ENCODE peak calls at places on chromosomes 11 and 22, in six cellular contexts. T is A549, D is pancreas, F is testis, P is glutamatergic neuron, O is HCT116. N is an unnamed sample.

GRCh38 chr22:49588739-49589138 is 238.9 kb downstream of the BRD1 start:
- DNase-seq in O (no peak), T (no peak), P (no peak), D (no peak), F (no peak), N (no peak)

GRCh38 chr11:71948314-71949027 is 19.6 kb downstream of the RNF121 start:
- DNase-seq in T (peak), O (no peak), D (peak), P (no peak), F (no peak), N (no peak)

GRCh38 chr11:14029971-14030531 is 67.5 kb downstream of the SPON1 start:
- DNase-seq in D (peak), O (no peak), T (peak), P (no peak), F (peak), N (peak)

GRCh38 chr22:48278620-48279464 is 1516.4 kb downstream of the TBC1D22A start:
- DNase-seq in P (no peak), O (no peak), D (no peak), T (no peak), F (no peak), N (no peak)

GRCh38 chr11:89184021-89184420 is 6.3 kb downstream of the TYR start:
- DNase-seq in O (no peak), T (no peak), P (no peak), D (no peak), F (no peak), N (no peak)

GRCh38 chr11:7977251-7977917 is 9.8 kb upstream of the EIF3F start:
- DNase-seq in T (peak), P (no peak), D (no peak), F (no peak), O (no peak), N (no peak)

GRCh38 chr11:121106812-121107211 is 5.8 kb downstream of the TECTA start:
- DNase-seq in P (no peak), D (no peak), F (no peak), T (no peak), O (no peak), N (no peak)

GRCh38 chr11:119652907-119653659 is 75.9 kb downstream of the NECTIN1 start:
- DNase-seq in D (no peak), O (no peak), P (no peak), T (no peak), F (no peak), N (no peak)

GRCh38 chr11:128235958-128236357 is 351.4 kb downstream of the ETS1 start:
- DNase-seq in T (no peak), P (no peak), O (no peak), D (peak), F (no peak), N (no peak)

GRCh38 chr22:40265783-40266182 is 80.5 kb upstream of the ADSL start:
- DNase-seq in D (no peak), P (no peak), F (no peak), O (no peak), T (no peak), N (no peak)

GRCh38 chr11:15884792-15885540 is 471.4 kb downstream of the SOX6 start:
- DNase-seq in P (no peak), D (no peak), O (no peak), T (no peak), F (no peak), N (no peak)

GRCh38 chr22:30423296-30423958 is 2.1 kb upstream of the MTFP1 start:
- DNase-seq in D (no peak), T (peak), O (no peak), F (peak), P (peak), N (peak)

GRCh38 chr11:20050551-20051333 is 109.5 kb downstream of the DBX1 start:
- DNase-seq in T (no peak), D (no peak), P (no peak), O (no peak), F (no peak), N (no peak)

GRCh38 chr22:33116846-33117547 is 58.8 kb upstream of the SYN3 start:
- DNase-seq in O (no peak), P (no peak), F (no peak), T (no peak), D (no peak), N (no peak)

GRCh38 chr11:72676874-72677341 is 2.7 kb upstream of the PDE2A start:
- DNase-seq in D (peak), O (no peak), P (peak), T (peak), F (peak), N (peak)

GRCh38 chr11:746289-747175 is 732 bp upstream of the TALDO1 start:
- DNase-seq in D (no peak), O (no peak), P (peak), T (peak), F (no peak), N (no peak)

GRCh38 chr22:38866399-38867123 is 5.5 kb downstream of the CBX6 start:
- DNase-seq in D (no peak), P (peak), F (peak), O (no peak), T (no peak), N (no peak)

DNA sequence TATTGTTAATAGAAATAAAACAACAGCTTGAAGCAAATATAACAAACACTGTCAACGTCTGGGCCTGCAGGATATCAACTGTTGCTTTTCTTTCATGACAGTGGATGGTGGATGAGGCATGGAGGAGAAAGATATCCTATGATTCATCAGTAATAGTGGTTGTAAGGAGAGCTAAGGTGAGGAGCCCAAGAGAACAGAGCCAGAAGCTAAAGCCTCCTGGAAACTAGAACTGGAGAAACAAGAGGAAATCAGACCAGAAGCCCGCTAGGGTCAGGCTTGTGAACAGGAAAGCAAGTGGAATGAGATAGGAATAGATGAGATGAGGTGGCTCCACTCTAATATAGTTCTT is 37.7 kb upstream of the MMP12 start:
- DNase-seq in P (no peak), T (no peak), F (no peak), D (no peak), O (no peak), N (no peak)
- TF ChIP-seq CTCF in P (no peak), T (no peak), F (no peak), D (no peak), O (no peak), N (no peak)

GRCh38 chr11:2150206-2150847 is 10.7 kb downstream of the INS start:
- DNase-seq in T (peak), F (no peak), P (no peak), O (peak), D (no peak), N (no peak)
- TF ChIP-seq CTCF in T (peak), F (peak), P (peak), O (peak), D (no peak), N (peak)

DNA sequence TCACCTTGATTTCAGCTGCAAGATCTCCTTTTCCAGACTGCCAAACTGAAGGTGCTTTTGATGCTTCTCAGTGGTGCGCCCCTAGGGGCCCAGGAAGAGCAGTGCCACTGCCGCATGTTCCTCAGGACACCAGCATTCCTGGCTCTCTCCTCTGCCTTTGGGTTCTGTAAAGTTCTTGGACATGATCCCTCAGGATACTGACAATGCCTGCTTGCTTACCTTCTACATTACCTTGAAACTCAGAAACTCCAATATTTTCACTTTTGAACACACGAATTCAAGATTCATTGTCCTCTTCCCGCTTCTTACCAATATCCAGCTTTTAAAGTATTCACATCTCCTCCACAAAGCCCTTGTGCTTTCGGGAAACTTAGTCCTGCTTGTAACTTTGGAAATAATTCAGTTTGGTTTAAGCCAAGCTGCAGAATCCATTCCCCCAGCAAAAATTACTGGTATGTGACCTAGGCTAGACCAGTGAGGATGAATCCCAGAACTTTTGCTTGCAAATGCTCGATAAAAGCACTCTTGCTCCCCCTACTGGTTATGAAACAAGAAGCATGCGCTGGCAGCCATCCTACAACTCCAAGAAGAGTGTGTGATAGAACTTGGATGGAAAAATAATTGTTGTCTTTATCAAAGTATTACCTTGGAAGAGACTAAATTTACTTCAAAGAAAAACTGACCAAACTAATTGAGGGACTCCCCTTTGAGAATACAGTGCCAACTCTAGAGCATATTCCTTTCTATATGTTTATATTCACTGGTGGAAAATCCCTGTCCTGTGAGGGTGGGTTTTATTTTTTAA is 16.5 kb upstream of the OR5B21 start:
- DNase-seq in T (peak), D (peak), O (peak), F (peak), P (peak), N (peak)
- TF ChIP-seq CTCF in T (peak), D (peak), O (peak), F (peak), P (peak), N (peak)

GRCh38 chr11:4211991-4212390 is 117.4 kb downstream of the RRM1 start:
- DNase-seq in O (no peak), F (no peak), D (no peak), P (peak), T (no peak), N (no peak)
- TF ChIP-seq CTCF in O (no peak), F (no peak), D (no peak), P (no peak), T (no peak), N (no peak)

GRCh38 chr11:126129681-126130671 is 67.3 kb upstream of the CDON start:
- DNase-seq in T (no peak), F (no peak), D (no peak), O (no peak), P (no peak), N (no peak)

GRCh38 chr11:126134461-126135155 is 71.9 kb upstream of the CDON start:
- DNase-seq in O (no peak), D (no peak), P (no peak), F (no peak), T (no peak), N (no peak)

GRCh38 chr11:126135182-126136176 is 72.8 kb upstream of the CDON start:
- DNase-seq in P (no peak), O (no peak), T (no peak), F (no peak), D (peak), N (no peak)

GRCh38 chr11:126133902-126134301 is 71.2 kb upstream of the CDON start:
- DNase-seq in T (no peak), P (no peak), F (no peak), D (no peak), O (no peak), N (no peak)

GRCh38 chr11:126132319-126132718 is 69.7 kb upstream of the CDON start:
- DNase-seq in T (peak), O (peak), F (peak), P (no peak), D (peak), N (peak)
- TF ChIP-seq CTCF in T (no peak), O (no peak), F (no peak), P (no peak), D (no peak), N (no peak)

GRCh38 chr11:68399916-68400315 is 60.6 kb upstream of the PPP6R3 start:
- DNase-seq in P (no peak), F (no peak), O (no peak), D (no peak), T (no peak), N (no peak)

GRCh38 chr11:68403831-68404230 is 56.7 kb upstream of the PPP6R3 start:
- DNase-seq in F (no peak), D (no peak), O (no peak), P (no peak), T (no peak), N (no peak)

GRCh38 chr11:68403424-68403823 is 57.1 kb upstream of the PPP6R3 start:
- DNase-seq in P (no peak), D (no peak), O (no peak), T (no peak), F (no peak), N (no peak)

GRCh38 chr11:68401856-68402255 is 58.7 kb upstream of the PPP6R3 start:
- DNase-seq in T (no peak), O (no peak), D (no peak), P (no peak), F (no peak), N (no peak)

DNA sequence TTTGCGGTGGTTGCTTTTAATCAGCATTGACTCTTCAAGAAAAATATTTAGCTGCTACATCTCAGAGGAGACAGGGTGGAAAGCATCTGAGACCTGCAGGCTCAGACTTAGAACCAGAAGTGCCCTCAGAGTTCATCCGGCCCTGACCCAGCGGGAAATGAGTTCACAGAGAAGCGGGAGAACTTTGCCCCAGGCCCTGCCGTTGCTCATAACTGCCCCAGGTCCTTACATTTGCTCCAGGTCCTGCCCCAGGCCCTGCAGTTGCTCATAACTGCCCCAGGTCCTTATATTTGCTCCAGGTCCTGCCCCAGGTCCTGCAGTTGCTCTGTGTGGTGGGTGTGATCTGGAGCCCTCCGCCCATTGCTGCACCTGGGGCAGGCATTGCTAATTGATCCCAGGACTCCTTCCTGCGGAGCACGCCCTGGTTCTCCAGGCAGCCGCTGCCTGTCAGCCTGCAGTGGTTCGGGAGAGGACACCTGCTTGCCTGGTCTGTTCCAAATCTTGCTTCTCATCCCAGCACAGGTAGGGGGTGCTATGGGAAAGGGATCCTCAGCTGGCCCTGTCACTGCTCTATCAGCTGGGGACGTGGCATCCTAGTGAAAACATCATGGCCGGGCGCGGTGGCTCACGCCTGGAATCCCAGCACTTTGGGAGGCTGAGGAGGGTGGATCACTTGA is 58.1 kb upstream of the PPP6R3 start:
- DNase-seq in T (no peak), F (no peak), O (no peak), D (no peak), P (no peak), N (no peak)
- TF ChIP-seq CTCF in T (no peak), F (no peak), O (peak), D (no peak), P (no peak), N (no peak)

GRCh38 chr11:47001666-47002285 is 65.2 kb downstream of the CSTPP1 start:
- DNase-seq in O (no peak), D (no peak), F (no peak), T (no peak), P (no peak), N (no peak)

GRCh38 chr11:47002366-47002765 is 65.8 kb downstream of the CSTPP1 start:
- DNase-seq in O (no peak), T (no peak), P (no peak), F (no peak), D (no peak), N (no peak)

GRCh38 chr11:47005441-47005840 is 68.9 kb downstream of the CSTPP1 start:
- DNase-seq in O (no peak), D (no peak), F (no peak), T (no peak), P (no peak), N (no peak)

GRCh38 chr11:47003180-47003877 is 66.8 kb downstream of the CSTPP1 start:
- DNase-seq in D (no peak), O (no peak), P (no peak), F (no peak), T (no peak), N (no peak)

GRCh38 chr11:47004595-47005033 is 68.1 kb downstream of the CSTPP1 start:
- DNase-seq in O (no peak), T (peak), P (no peak), D (peak), F (peak), N (peak)
- TF ChIP-seq CTCF in O (no peak), T (no peak), P (no peak), D (no peak), F (no peak), N (no peak)

GRCh38 chr22:17773606-17774205 is 563 bp downstream of the BID start:
- DNase-seq in O (no peak), F (peak), D (peak), T (peak), P (peak), N (peak)
- TF ChIP-seq CTCF in O (no peak), F (no peak), D (no peak), T (no peak), P (no peak), N (no peak)

N was measured in Calu3.